ENCODE peak calls at places on chromosomes 2 and 18, in six cellular contexts. H is nephron progenitor cell, J is aorta, C is left cardiac atrium, O is HCT116, A is neuronal stem cell. G is an unnamed sample.

GRCh38 chr2:97995026-97995733 is 568 bp downstream of the TMEM131 start:
- DNase-seq in H (peak; percentile 74), J (peak; percentile 84), C (no peak), O (no peak), A (peak; percentile 63), G (no peak)

GRCh38 chr2:56185101-56185581 is 1.4 kb downstream of the CCDC85A start:
- DNase-seq in H (peak; percentile 36), J (no peak), C (peak; percentile 52), O (no peak), A (peak; percentile 12), G (no peak)

GRCh38 chr2:134206573-134206972 is 47.3 kb upstream of the MGAT5 start:
- DNase-seq in H (no peak), J (no peak), C (peak; percentile 40), O (no peak), A (no peak), G (no peak)

GRCh38 chr2:46146866-46147502 is 150.2 kb upstream of the EPAS1 start:
- DNase-seq in H (no peak), J (no peak), C (no peak), O (no peak), A (no peak), G (no peak)

GRCh38 chr2:56448999-56449431 is 265.2 kb downstream of the CCDC85A start:
- DNase-seq in H (peak; percentile 31), J (peak; percentile 38), C (no peak), O (no peak), A (peak; percentile 21), G (no peak)

GRCh38 chr2:230749111-230749510 is 36.5 kb downstream of the CAB39 start:
- DNase-seq in H (no peak), J (no peak), C (no peak), O (no peak), A (no peak), G (no peak)

GRCh38 chr2:2183135-2183534 is 147.9 kb downstream of the MYT1L start:
- DNase-seq in H (no peak), J (no peak), C (no peak), O (no peak), A (no peak), G (no peak)

GRCh38 chr2:218799990-218800389 is 18.0 kb downstream of the CYP27A1 start:
- DNase-seq in H (no peak), J (no peak), C (no peak), O (no peak), A (no peak), G (no peak)

GRCh38 chr2:8576525-8577157 is 105.2 kb upstream of the ID2 start:
- DNase-seq in H (no peak), J (no peak), C (peak; percentile 39), O (no peak), A (no peak), G (no peak)

GRCh38 chr2:109638807-109639206 is 24.6 kb downstream of the SOWAHC start:
- DNase-seq in H (no peak), J (no peak), C (no peak), O (no peak), A (no peak), G (no peak)

GRCh38 chr18:48959921-48960920 is 9.5 kb upstream of the SMAD7 start:
- DNase-seq in H (no peak), J (no peak), C (no peak), O (no peak), A (no peak), G (no peak)

GRCh38 chr18:68176901-68177300 is 538.0 kb downstream of the TMX3 start:
- DNase-seq in H (no peak), J (no peak), C (no peak), O (no peak), A (no peak), G (no peak)

GRCh38 chr2:50769416-50769815 is 262.5 kb downstream of the NRXN1 start:
- DNase-seq in H (no peak), J (no peak), C (no peak), O (no peak), A (no peak), G (no peak)

GRCh38 chr2:227153766-227154486 is 10.1 kb downstream of the COL4A4 start:
- DNase-seq in H (no peak), J (no peak), C (peak; percentile 61), O (no peak), A (no peak), G (no peak)

GRCh38 chr18:56861244-56861643 is 210.1 kb downstream of the WDR7 start:
- DNase-seq in H (no peak), J (no peak), C (no peak), O (no peak), A (no peak), G (no peak)

GRCh38 chr2:140416577-140416976 is 1636.4 kb upstream of the NXPH2 start:
- DNase-seq in H (no peak), J (no peak), C (no peak), O (no peak), A (no peak), G (no peak)

GRCh38 chr18:52323802-52324201 is 16.2 kb upstream of the DCC start:
- DNase-seq in H (no peak), J (no peak), C (no peak), O (no peak), A (no peak), G (no peak)

GRCh38 chr2:173537694-173538093 is 183.0 kb downstream of the CDCA7 start:
- DNase-seq in H (no peak), J (no peak), C (no peak), O (no peak), A (no peak), G (no peak)

GRCh38 chr2:201786471-201786870 is 5.7 kb upstream of the ALS2 start:
- DNase-seq in H (no peak), J (no peak), C (no peak), O (no peak), A (no peak), G (no peak)

GRCh38 chr2:102050854-102051391 is 59.2 kb downstream of the IL1R2 start:
- DNase-seq in H (no peak), J (peak; percentile 89), C (peak; percentile 91), O (no peak), A (no peak), G (no peak)

GRCh38 chr18:56257215-56257614 is 381.2 kb downstream of the TXNL1 start:
- DNase-seq in H (no peak), J (no peak), C (no peak), O (no peak), A (no peak), G (no peak)

G was measured in cortex of kidney.